ENCODE peak calls at places on chromosome 4, in seven cellular contexts. M is effector memory CD4-positive, alpha-beta T cell; L is trophoblast cell; Q is mesendoderm; H is uterus; G is CD8-positive, alpha-beta memory T cell; B is OCI-LY7. J is an unnamed sample.
A peak's percentile ranks its signal among the peaks of the same experiment; 100 is the strongest.

GRCh38 chr4:128639586-128640270 is 169.8 kb upstream of the JADE1 start:
- DNase-seq in M (no peak), L (no peak), Q (peak; percentile 34), H (no peak), G (no peak), B (no peak), J (no peak)

GRCh38 chr4:135238940-135239339 is 1037.4 kb upstream of the PABPC4L start:
- DNase-seq in M (no peak), L (no peak), Q (no peak), H (no peak), G (no peak), B (no peak), J (no peak)

GRCh38 chr4:82381235-82381634 is 7.4 kb upstream of the HNRNPD start:
- DNase-seq in M (no peak), L (no peak), Q (peak; percentile 30), H (no peak), G (no peak), B (no peak), J (no peak)

GRCh38 chr4:14384824-14385223 is 617.5 kb upstream of the CPEB2 start:
- DNase-seq in M (no peak), L (no peak), Q (no peak), H (no peak), G (no peak), B (no peak), J (no peak)

GRCh38 chr4:79575709-79576479 is 167.9 kb upstream of the GK2 start:
- DNase-seq in M (no peak), L (peak; percentile 97), Q (no peak), H (no peak), G (no peak), B (no peak), J (no peak)

GRCh38 chr4:98664959-98665358 is 6.5 kb upstream of the TSPAN5 start:
- DNase-seq in M (no peak), L (no peak), Q (peak; percentile 49), H (no peak), G (no peak), B (peak; percentile 52), J (no peak)

GRCh38 chr4:47786958-47787370 is 50.9 kb downstream of the CORIN start:
- DNase-seq in M (no peak), L (no peak), Q (no peak), H (no peak), G (no peak), B (no peak), J (no peak)

GRCh38 chr4:40912455-40913055 is 162.8 kb downstream of the NSUN7 start:
- DNase-seq in M (no peak), L (peak; percentile 23), Q (no peak), H (no peak), G (no peak), B (no peak), J (no peak)

GRCh38 chr4:123995939-123996338 is 599.3 kb downstream of the SPRY1 start:
- DNase-seq in M (no peak), L (no peak), Q (no peak), H (no peak), G (no peak), B (no peak), J (no peak)

GRCh38 chr4:139333046-139333445 is 30.8 kb upstream of the NDUFC1 start:
- DNase-seq in M (no peak), L (no peak), Q (no peak), H (no peak), G (no peak), B (no peak), J (no peak)

DNA sequence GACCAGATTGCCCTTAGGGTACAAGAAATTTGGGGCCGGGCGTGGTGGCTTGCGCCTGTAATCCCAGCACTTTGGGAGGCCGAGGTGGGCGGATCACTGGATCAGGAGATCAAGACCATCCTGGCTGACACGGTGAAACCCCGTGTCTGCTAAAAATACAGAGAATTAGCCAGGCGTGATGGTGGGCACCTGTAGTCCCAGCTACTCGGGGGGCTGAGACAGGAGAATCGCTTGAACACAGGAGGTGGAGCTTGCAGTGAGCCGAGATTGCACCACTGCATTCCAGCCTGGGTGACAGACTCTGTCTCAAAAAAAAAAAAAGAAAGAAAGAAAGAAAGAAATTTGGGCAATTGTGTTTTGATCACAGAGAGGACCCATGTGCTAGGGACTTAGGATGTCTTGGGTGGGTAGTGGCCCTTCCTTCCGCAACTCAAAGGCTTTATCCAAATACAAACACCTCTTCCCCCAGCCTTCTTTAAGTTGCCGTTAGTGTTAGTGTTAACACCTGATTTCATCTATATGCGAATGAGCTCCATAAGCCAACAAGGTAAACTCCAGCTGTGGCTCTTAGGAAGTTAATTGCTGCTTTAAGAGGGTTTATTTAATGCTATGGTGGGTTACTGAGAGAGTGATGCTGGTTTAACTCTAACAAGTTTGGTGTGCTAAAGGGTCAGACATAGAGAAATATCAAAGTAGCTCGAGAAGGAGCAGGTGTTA is 8.6 kb upstream of the CCDC110 start:
- DNase-seq in M (no peak), L (no peak), Q (peak; percentile 49), H (no peak), G (no peak), B (peak; percentile 69), J (no peak)
- H3K4me1 ChIP-seq in M (no peaks in the 10 kb centered on the region), L (no peaks in the 10 kb centered on the region), Q (no peaks in the 10 kb centered on the region), H (no peaks in the 10 kb centered on the region), G (no peaks in the 10 kb centered on the region), B (peaks cover 57% of the 10 kb centered on the region), J (no peaks in the 10 kb centered on the region)

DNA sequence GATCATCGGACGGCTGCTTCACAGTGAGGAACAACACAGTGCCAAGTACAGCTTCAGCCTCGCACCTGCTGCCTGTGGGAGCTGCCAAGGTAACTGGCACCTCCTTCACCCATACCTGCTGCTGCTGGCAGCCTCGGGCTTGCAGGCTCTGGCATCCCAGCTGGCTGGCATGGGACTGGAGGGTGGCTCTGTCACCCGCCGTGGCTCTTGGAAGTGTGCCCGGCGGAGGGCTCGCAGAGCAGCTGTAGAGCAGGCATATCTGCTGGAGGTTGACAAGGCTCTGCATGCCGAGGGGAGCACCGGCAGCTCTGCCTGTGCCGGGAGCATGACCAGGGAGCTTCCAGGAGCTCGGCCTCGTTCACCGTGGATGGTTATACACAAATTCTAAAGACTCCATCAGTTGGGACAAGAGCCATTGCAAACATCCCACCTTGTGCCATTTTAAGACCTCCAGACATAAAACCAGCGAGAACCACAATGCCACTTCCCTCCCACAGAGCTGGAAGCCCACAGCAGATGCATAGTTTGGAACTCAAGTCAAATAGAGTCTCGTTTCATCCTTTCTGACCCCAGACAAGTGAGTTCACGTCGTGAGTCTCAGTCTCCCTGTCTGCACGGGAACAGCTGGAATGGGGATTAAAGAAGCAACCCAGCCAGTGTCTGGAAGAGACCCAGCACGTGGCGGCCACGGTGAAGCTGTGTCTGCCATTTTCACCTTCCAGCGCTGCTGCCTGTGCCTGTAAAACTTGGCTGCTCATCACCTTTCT is 84.3 kb upstream of the PSAPL1 start:
- DNase-seq in M (no peak), L (no peak), Q (no peak), H (no peak), G (no peak), B (no peak), J (no peak)
- H3K27ac ChIP-seq in M (no peak overlapping the region), L (no peak overlapping the region), Q (no peak overlapping the region), H (no peak overlapping the region), G (no peak overlapping the region), B (no peak overlapping the region), J (no peak overlapping the region)

GRCh38 chr4:100348472-100348871 is 158.2 kb upstream of the DDIT4L start:
- DNase-seq in M (no peak), L (peak; percentile 71), Q (no peak), H (no peak), G (no peak), B (no peak), J (no peak)

GRCh38 chr4:100347241-100347640 is 157.0 kb upstream of the DDIT4L start:
- DNase-seq in M (no peak), L (no peak), Q (no peak), H (no peak), G (no peak), B (no peak), J (no peak)
- H3K4me1 ChIP-seq in M (no peaks in the 10 kb centered on the region), L (no peaks in the 10 kb centered on the region), Q (no peaks in the 10 kb centered on the region), H (no peaks in the 10 kb centered on the region), G (no peaks in the 10 kb centered on the region), B (no peaks in the 10 kb centered on the region), J (no peaks in the 10 kb centered on the region)

DNA sequence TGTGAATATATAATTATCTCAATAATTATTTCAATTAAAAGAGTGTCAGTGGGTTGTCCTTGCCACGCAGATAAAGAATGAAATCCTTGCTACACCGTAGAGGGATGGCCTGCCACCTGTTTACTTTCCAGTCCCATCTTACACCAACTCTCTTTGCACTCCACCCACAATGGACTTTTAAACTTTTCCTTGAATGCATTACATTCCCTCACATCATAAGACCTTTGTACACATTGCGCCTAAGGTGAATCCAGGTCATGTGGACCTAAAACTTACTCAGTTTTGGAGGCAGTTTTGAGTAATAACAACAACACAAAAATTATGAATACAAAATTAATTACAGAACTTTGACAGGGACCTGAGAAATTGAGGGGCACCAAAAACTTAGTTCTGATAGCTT is 78.7 kb upstream of the PDE5A start:
- DNase-seq in M (no peak), L (no peak), Q (no peak), H (no peak), G (no peak), B (no peak), J (peak; percentile 12)
- H3K27ac ChIP-seq in M (no peak overlapping the region), L (no peak overlapping the region), Q (no peak overlapping the region), H (no peak overlapping the region), G (no peak overlapping the region), B (no peak overlapping the region), J (peak overlapping the region; percentile 36)

J was measured in transverse colon.